ENCODE peak calls at places on chromosomes 11 and 22, in eight cellular contexts. V, Q, O, I, R, Y, T and H are unnamed samples.

GRCh38 chr11:15651782-15652181 is 537.1 kb downstream of the INSC start:
- DNase-seq in R (no peak), T (no peak), Y (no peak), Q (no peak), V (no peak), I (peak), O (no peak), H (no peak)

GRCh38 chr11:115963170-115963569 is 459.0 kb upstream of the CADM1 start:
- DNase-seq in O (no peak), R (no peak), I (no peak), Q (no peak), Y (no peak), T (no peak), V (no peak), H (no peak)

GRCh38 chr11:122897606-122898210 is 15.1 kb downstream of the JHY start:
- DNase-seq in Y (no peak), R (no peak), T (no peak), I (peak), V (no peak), Q (no peak), O (no peak), H (no peak)

GRCh38 chr11:133070053-133070713 is 462.1 kb downstream of the OPCML start:
- DNase-seq in T (no peak), Q (no peak), Y (no peak), O (no peak), R (no peak), I (no peak), V (no peak), H (no peak)

GRCh38 chr11:71146846-71147245 is 105.5 kb downstream of the SHANK2 start:
- DNase-seq in V (no peak), Y (peak), R (no peak), Q (no peak), I (peak), T (no peak), O (no peak), H (no peak)

GRCh38 chr22:50102946-50103345 is 13.1 kb downstream of the MOV10L1 start:
- DNase-seq in Q (no peak), Y (no peak), O (no peak), I (no peak), R (no peak), T (no peak), V (no peak), H (no peak)

GRCh38 chr22:20585640-20586402 is 78.4 kb downstream of the MED15 start:
- DNase-seq in Q (no peak), T (no peak), R (no peak), Y (no peak), I (peak), O (peak), V (no peak), H (no peak)

GRCh38 chr11:73195191-73196007 is 22.7 kb upstream of the P2RY2 start:
- DNase-seq in I (no peak), V (no peak), O (peak), Q (no peak), R (no peak), T (no peak), Y (no peak), H (peak)

GRCh38 chr11:104968856-104969776 is 742 bp upstream of the CASP4 start:
- DNase-seq in Y (no peak), Q (no peak), I (peak), V (no peak), R (no peak), O (peak), T (no peak), H (no peak)

GRCh38 chr22:44661070-44661469 is 40.9 kb upstream of the PRR5 start:
- DNase-seq in R (no peak), Q (no peak), T (no peak), O (no peak), I (peak), V (no peak), Y (no peak), H (no peak)

GRCh38 chr11:75248924-75249256 is 8.3 kb downstream of the TPBGL start:
- DNase-seq in Q (no peak), V (no peak), R (no peak), Y (no peak), T (no peak), I (no peak), O (no peak), H (no peak)

GRCh38 chr22:40766956-40767355 is 52.2 kb downstream of the SLC25A17 start:
- DNase-seq in R (no peak), O (no peak), V (no peak), I (no peak), T (no peak), Y (no peak), Q (no peak), H (no peak)

GRCh38 chr11:73361953-73362776 is 14.0 kb upstream of the RELT start:
- DNase-seq in I (no peak), Y (peak), T (no peak), O (no peak), Q (no peak), V (no peak), R (no peak), H (no peak)

GRCh38 chr22:25722223-25723015 is 19.6 kb upstream of the MYO18B start:
- DNase-seq in I (no peak), Q (no peak), T (no peak), O (no peak), R (no peak), Y (no peak), V (no peak), H (no peak)

GRCh38 chr11:44507896-44508440 is 57.5 kb upstream of the CD82 start:
- DNase-seq in R (no peak), I (no peak), O (no peak), Y (no peak), V (no peak), Q (no peak), T (no peak), H (no peak)

GRCh38 chr11:134471341-134472187 is 59.5 kb upstream of the B3GAT1 start:
- DNase-seq in T (no peak), O (no peak), I (peak), R (no peak), Q (no peak), V (no peak), Y (peak), H (no peak)

GRCh38 chr11:15688351-15688792 is 573.6 kb downstream of the INSC start:
- DNase-seq in Q (no peak), Y (no peak), O (no peak), I (peak), T (no peak), V (no peak), R (no peak), H (no peak)